ENCODE peak calls at places on chromosomes 12 and 14, in five cellular contexts. H, E, L, Q and V are unnamed samples.

GRCh38 chr12:12859690-12860089 is 31.7 kb upstream of the GPRC5A start:
- DNase-seq in H (no peak), E (no peak), L (no peak), Q (no peak), V (no peak)

GRCh38 chr12:66663605-66664004 is 15.3 kb downstream of the GRIP1 start:
- DNase-seq in H (no peak), E (no peak), L (no peak), Q (no peak), V (no peak)

GRCh38 chr12:28620281-28620680 is 430.0 kb downstream of the CCDC91 start:
- DNase-seq in H (no peak), E (no peak), L (no peak), Q (no peak), V (no peak)

GRCh38 chr14:85276829-85277228 is 253.1 kb upstream of the FLRT2 start:
- DNase-seq in H (no peak), E (no peak), L (no peak), Q (no peak), V (no peak)

GRCh38 chr12:69066420-69067373 is 133.7 kb upstream of the CPM start:
- DNase-seq in H (no peak), E (no peak), L (no peak), Q (no peak), V (no peak)

GRCh38 chr12:110431957-110432587 is 18.1 kb downstream of the ARPC3 start:
- DNase-seq in H (no peak), E (no peak), L (no peak), Q (no peak), V (no peak)

GRCh38 chr12:53613821-53614220 is 12.4 kb downstream of the ATF7 start:
- DNase-seq in H (no peak), E (no peak), L (peak; percentile 53), Q (no peak), V (no peak)

GRCh38 chr12:41663487-41664258 is 475.6 kb downstream of the PDZRN4 start:
- DNase-seq in H (peak; percentile 9), E (no peak), L (no peak), Q (no peak), V (no peak)

GRCh38 chr14:104435147-104436046 is 144.2 kb upstream of the C14orf180 start:
- DNase-seq in H (no peak), E (no peak), L (no peak), Q (no peak), V (no peak)

GRCh38 chr14:98578204-98578603 is 693.8 kb downstream of the BCL11B start:
- DNase-seq in H (no peak), E (no peak), L (no peak), Q (no peak), V (no peak)

GRCh38 chr12:78186670-78187069 is 356.0 kb downstream of the NAV3 start:
- DNase-seq in H (no peak), E (no peak), L (no peak), Q (no peak), V (no peak)

GRCh38 chr14:60485600-60486251 is at the start of gene C14orf39:
- DNase-seq in H (peak; percentile 85), E (no peak), L (peak; percentile 18), Q (no peak), V (no peak)

GRCh38 chr14:104600141-104600643 is 4.4 kb downstream of the TMEM179 start:
- DNase-seq in H (no peak), E (no peak), L (no peak), Q (no peak), V (peak; percentile 36)

GRCh38 chr14:94462763-94463572 is 10.4 kb upstream of the SERPINA11 start:
- DNase-seq in H (no peak), E (no peak), L (no peak), Q (no peak), V (no peak)

GRCh38 chr14:77738559-77739250 is 22.3 kb downstream of the SNW1 start:
- DNase-seq in H (no peak), E (no peak), L (no peak), Q (no peak), V (no peak)

GRCh38 chr12:20602671-20603402 is 92.3 kb upstream of the SLCO1C1 start:
- DNase-seq in H (no peak), E (no peak), L (peak; percentile 46), Q (no peak), V (no peak)

GRCh38 chr12:103657331-103657730 is 70.3 kb downstream of the STAB2 start:
- DNase-seq in H (no peak), E (no peak), L (no peak), Q (no peak), V (no peak)

GRCh38 chr14:33165144-33165925 is 226.7 kb downstream of the NPAS3 start:
- DNase-seq in H (no peak), E (no peak), L (peak; percentile 5), Q (no peak), V (no peak)

GRCh38 chr12:30827406-30828055 is 72.8 kb upstream of the CAPRIN2 start:
- DNase-seq in H (no peak), E (no peak), L (no peak), Q (no peak), V (no peak)

GRCh38 chr14:73753043-73753886 is 39.1 kb upstream of the PNMA1 start:
- DNase-seq in H (peak; percentile 71), E (no peak), L (no peak), Q (no peak), V (no peak)

GRCh38 chr12:108975024-108975593 is 45.8 kb downstream of the SVOP start:
- DNase-seq in H (no peak), E (no peak), L (no peak), Q (no peak), V (no peak)

GRCh38 chr12:32891956-32892355 is 4.6 kb downstream of the PKP2 start:
- DNase-seq in H (no peak), E (no peak), L (no peak), Q (no peak), V (no peak)

GRCh38 chr12:77401480-77402105 is 336.2 kb upstream of the E2F7 start:
- DNase-seq in H (no peak), E (no peak), L (no peak), Q (no peak), V (no peak)

GRCh38 chr12:2944401-2945047 is 14.7 kb upstream of the TEAD4 start:
- DNase-seq in H (peak; percentile 56), E (peak; percentile 15), L (no peak), Q (no peak), V (peak; percentile 85)

GRCh38 chr12:1044697-1045096 is 53.7 kb downstream of the ERC1 start:
- DNase-seq in H (no peak), E (no peak), L (no peak), Q (no peak), V (no peak)